ENCODE peak calls at places on chromosomes 4 and X, in eight cellular contexts. D is occipital lobe; A is HCT116; Q is epithelial cell of esophagus; J is substantia nigra; M is HCEC 1CT; T is CD8-positive, alpha-beta T cell; P is activated naive CD8-positive, alpha-beta T cell treated with anti-CD3 and anti-CD28 coated beads for 36 hours. C is an unnamed sample.

GRCh38 chr4:124753941-124754581 is 41.5 kb upstream of the ANKRD50 start:
- DNase-seq in D (no peak), A (no peak), Q (peak), J (no peak), M (no peak), T (no peak), P (no peak), C (no peak)

GRCh38 chr4:110014233-110014632 is 101.5 kb downstream of the EGF start:
- DNase-seq in D (no peak), A (no peak), Q (no peak), J (no peak), M (no peak), T (no peak), P (no peak), C (no peak)

GRCh38 chr4:189974056-189974455 is 33.4 kb downstream of the FRG1 start:
- DNase-seq in D (no peak), A (peak), Q (no peak), J (no peak), M (no peak), T (no peak), P (no peak), C (peak)

GRCh38 chrX:101417981-101418841 is 10.2 kb downstream of the HNRNPH2 start:
- DNase-seq in D (peak), A (no peak), Q (no peak), J (peak), M (peak), T (peak), P (peak), C (no peak)

GRCh38 chr4:7651461-7651921 is 216.8 kb upstream of the PSAPL1 start:
- DNase-seq in D (no peak), A (no peak), Q (peak), J (no peak), M (peak), T (no peak), P (no peak), C (no peak)

GRCh38 chrX:74902806-74903205 is 22.4 kb downstream of the NEXMIF start:
- DNase-seq in D (no peak), A (no peak), Q (no peak), J (no peak), M (no peak), T (no peak), P (no peak), C (no peak)

GRCh38 chr4:77699731-77700210 is 94.2 kb downstream of the CXCL13 start:
- DNase-seq in D (no peak), A (no peak), Q (peak), J (no peak), M (peak), T (no peak), P (no peak), C (peak)

GRCh38 chr4:145552181-145552822 is 66.9 kb upstream of the MMAA start:
- DNase-seq in D (no peak), A (no peak), Q (no peak), J (no peak), M (no peak), T (no peak), P (no peak), C (peak)

GRCh38 chr4:100494166-100494565 is 23.7 kb downstream of the EMCN start:
- DNase-seq in D (no peak), A (no peak), Q (peak), J (no peak), M (peak), T (no peak), P (no peak), C (no peak)

GRCh38 chr4:44447563-44448504 is 775 bp downstream of the KCTD8 start:
- DNase-seq in D (peak), A (no peak), Q (peak), J (peak), M (no peak), T (no peak), P (peak), C (no peak)

GRCh38 chr4:173529505-173530325 is at the start of gene HAND2:
- DNase-seq in D (no peak), A (no peak), Q (no peak), J (no peak), M (peak), T (no peak), P (no peak), C (no peak)

GRCh38 chrX:19342331-19342906 is 1.3 kb upstream of the PDHA1 start:
- DNase-seq in D (no peak), A (no peak), Q (no peak), J (no peak), M (no peak), T (no peak), P (no peak), C (peak)

GRCh38 chrX:45781901-45782553 is 581.4 kb upstream of the DIPK2B start:
- DNase-seq in D (no peak), A (no peak), Q (peak), J (no peak), M (peak), T (no peak), P (no peak), C (no peak)

GRCh38 chrX:47566841-47567240 is 5.8 kb downstream of the ARAF start:
- DNase-seq in D (no peak), A (no peak), Q (no peak), J (no peak), M (no peak), T (no peak), P (no peak), C (no peak)

GRCh38 chrX:51461053-51462050 is 35.0 kb downstream of the NUDT11 start:
- DNase-seq in D (no peak), A (peak), Q (peak), J (no peak), M (peak), T (peak), P (no peak), C (peak)

GRCh38 chr4:26574563-26574962 is 9.3 kb upstream of the TBC1D19 start:
- DNase-seq in D (no peak), A (no peak), Q (no peak), J (no peak), M (no peak), T (no peak), P (no peak), C (no peak)

GRCh38 chrX:135531813-135532212 is 11.4 kb downstream of the INTS6L start:
- DNase-seq in D (no peak), A (no peak), Q (peak), J (no peak), M (no peak), T (no peak), P (no peak), C (no peak)

GRCh38 chrX:130672214-130672613 is 230.8 kb downstream of the ENOX2 start:
- DNase-seq in D (no peak), A (no peak), Q (no peak), J (no peak), M (no peak), T (no peak), P (no peak), C (no peak)

GRCh38 chr4:119028296-119028695 is 107.3 kb upstream of the MYOZ2 start:
- DNase-seq in D (no peak), A (no peak), Q (no peak), J (no peak), M (no peak), T (no peak), P (no peak), C (no peak)

GRCh38 chr4:116016201-116016600 is 902.8 kb upstream of the NDST4 start:
- DNase-seq in D (no peak), A (peak), Q (peak), J (no peak), M (no peak), T (no peak), P (no peak), C (no peak)

GRCh38 chr4:111602848-111603247 is 542.4 kb upstream of the FAM241A start:
- DNase-seq in D (no peak), A (peak), Q (peak), J (no peak), M (no peak), T (no peak), P (no peak), C (no peak)

GRCh38 chr4:72440404-72440803 is 128.6 kb downstream of the ADAMTS3 start:
- DNase-seq in D (no peak), A (no peak), Q (no peak), J (no peak), M (no peak), T (no peak), P (no peak), C (no peak)

GRCh38 chrX:23749129-23749528 is 6.1 kb upstream of the ACOT9 start:
- DNase-seq in D (no peak), A (no peak), Q (no peak), J (no peak), M (no peak), T (no peak), P (no peak), C (no peak)

GRCh38 chrX:70554081-70554480 is 109.4 kb downstream of the DLG3 start:
- DNase-seq in D (no peak), A (no peak), Q (peak), J (no peak), M (peak), T (no peak), P (no peak), C (no peak)

GRCh38 chr4:10416441-10416840 is 40.8 kb downstream of the ZNF518B start:
- DNase-seq in D (no peak), A (no peak), Q (no peak), J (no peak), M (no peak), T (peak), P (peak), C (no peak)

GRCh38 chr4:177441061-177441802 is 1.0 kb downstream of the AGA start:
- DNase-seq in D (peak), A (no peak), Q (peak), J (no peak), M (no peak), T (no peak), P (peak), C (peak)

GRCh38 chrX:150062292-150063137 is 124.2 kb upstream of the EOLA2 start:
- DNase-seq in D (no peak), A (no peak), Q (peak), J (no peak), M (peak), T (no peak), P (no peak), C (no peak)

GRCh38 chr4:34323549-34324325 is 1920.6 kb downstream of the ARAP2 start:
- DNase-seq in D (no peak), A (no peak), Q (peak), J (no peak), M (peak), T (no peak), P (no peak), C (no peak)

C was measured in OCI-LY7.